ENCODE peak calls at places on chromosomes 1 and 21, in ten cellular contexts. D, C, R, K, S, G, E, O, B and M are unnamed samples.

GRCh38 chr1:236799001-236799400 is 3.9 kb downstream of the MTR start:
- DNase-seq in D (no peak), C (no peak), R (no peak), K (no peak), S (no peak), G (no peak), E (no peak), O (no peak), B (no peak), M (no peak)

GRCh38 chr1:228342627-228343210 is 63.9 kb downstream of the TRIM11 start:
- DNase-seq in D (no peak), C (peak; percentile 14), R (peak; percentile 30), K (peak; percentile 10), S (no peak), G (peak; percentile 5), E (no peak), O (no peak), B (no peak), M (no peak)

GRCh38 chr1:27179373-27179772 is 24.4 kb upstream of the SLC9A1 start:
- DNase-seq in D (peak; percentile 39), C (no peak), R (no peak), K (no peak), S (no peak), G (no peak), E (no peak), O (no peak), B (no peak), M (no peak)

GRCh38 chr1:92315766-92316413 is 17.0 kb downstream of the RPAP2 start:
- DNase-seq in D (no peak), C (no peak), R (no peak), K (no peak), S (no peak), G (no peak), E (no peak), O (no peak), B (no peak), M (no peak)

GRCh38 chr1:200323856-200324400 is 85.9 kb downstream of the ZNF281 start:
- DNase-seq in D (peak; percentile 32), C (no peak), R (no peak), K (no peak), S (no peak), G (no peak), E (no peak), O (no peak), B (no peak), M (no peak)

GRCh38 chr1:209989525-209989924 is 51.5 kb downstream of the SYT14 start:
- DNase-seq in D (peak; percentile 58), C (no peak), R (no peak), K (no peak), S (no peak), G (no peak), E (no peak), O (peak; percentile 3), B (no peak), M (no peak)

GRCh38 chr21:33997432-33997831 is 75.9 kb upstream of the MRPS6 start:
- DNase-seq in D (no peak), C (no peak), R (no peak), K (no peak), S (no peak), G (no peak), E (no peak), O (no peak), B (no peak), M (no peak)

GRCh38 chr1:24641646-24642151 is 1.4 kb upstream of the SRRM1 start:
- DNase-seq in D (peak; percentile 36), C (peak; percentile 63), R (peak; percentile 79), K (peak; percentile 35), S (peak; percentile 76), G (peak; percentile 27), E (peak; percentile 62), O (peak; percentile 45), B (no peak), M (no peak)

GRCh38 chr1:155466996-155467395 is 95.6 kb downstream of the ASH1L start:
- DNase-seq in D (peak; percentile 53), C (no peak), R (no peak), K (no peak), S (no peak), G (no peak), E (no peak), O (no peak), B (no peak), M (no peak)

GRCh38 chr1:155458111-155458510 is 104.5 kb downstream of the ASH1L start:
- DNase-seq in D (no peak), C (no peak), R (no peak), K (no peak), S (no peak), G (no peak), E (no peak), O (no peak), B (no peak), M (no peak)

GRCh38 chr1:155466617-155466972 is 96.0 kb downstream of the ASH1L start:
- DNase-seq in D (no peak), C (no peak), R (no peak), K (no peak), S (no peak), G (no peak), E (no peak), O (no peak), B (no peak), M (no peak)

GRCh38 chr1:155463865-155464264 is 98.7 kb downstream of the ASH1L start:
- DNase-seq in D (peak; percentile 79), C (no peak), R (no peak), K (no peak), S (no peak), G (no peak), E (no peak), O (no peak), B (no peak), M (no peak)
- H3K9me3 ChIP-seq in D (no peaks in the 10 kb centered on the region), C (no peaks in the 10 kb centered on the region), R (no peaks in the 10 kb centered on the region), K (no peaks in the 10 kb centered on the region), S (no peaks in the 10 kb centered on the region), G (no peaks in the 10 kb centered on the region), E (no peaks in the 10 kb centered on the region), O (no peaks in the 10 kb centered on the region), B (no peaks in the 10 kb centered on the region), M (no peaks in the 10 kb centered on the region)

DNA sequence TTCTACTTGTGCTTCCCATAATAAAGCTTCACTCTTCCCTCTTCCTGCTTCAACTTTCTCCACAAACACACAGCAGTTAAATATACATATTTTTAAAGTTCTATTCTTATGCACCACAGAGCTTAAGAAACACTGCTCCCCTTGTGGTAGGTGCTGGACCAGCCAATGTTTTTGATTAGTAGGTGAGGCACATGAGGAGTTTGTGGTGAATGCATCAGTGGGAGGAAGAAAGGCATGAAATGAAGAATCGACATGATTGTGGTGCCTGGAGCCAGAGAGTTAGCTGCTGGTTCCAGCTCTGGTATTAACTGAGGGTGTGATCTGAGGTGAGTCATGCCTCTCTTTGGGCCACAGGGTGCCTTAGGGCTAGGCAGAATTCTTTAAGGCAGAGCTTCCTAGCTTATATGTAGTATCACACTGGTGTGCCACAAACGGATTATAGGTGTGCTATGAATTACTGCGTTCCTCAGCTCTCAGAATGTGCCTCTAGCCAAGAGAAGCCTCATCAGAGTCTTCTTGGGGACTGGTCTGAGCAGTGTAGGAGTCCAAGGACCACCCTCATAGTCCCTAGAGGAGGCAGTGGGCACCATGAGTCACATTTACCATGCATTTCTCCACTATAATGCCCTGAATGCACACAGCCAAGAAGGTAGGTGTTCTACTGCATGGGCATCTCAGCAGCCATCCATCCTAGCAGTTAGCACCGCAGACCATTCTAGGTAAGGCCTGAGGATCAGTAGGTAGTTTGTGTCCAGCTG is 97.4 kb upstream of the SGIP1 start:
- DNase-seq in D (peak; percentile 45), C (no peak), R (no peak), K (no peak), S (no peak), G (no peak), E (no peak), O (peak; percentile 55), B (no peak), M (no peak)
- TF ChIP-seq CTCF in D (peak; percentile 48), C (no peak), R (no peak), K (peak; percentile 49), S (no peak), G (no peak), E (no peak), O (peak; percentile 81), B (no peak), M (no peak)

DNA sequence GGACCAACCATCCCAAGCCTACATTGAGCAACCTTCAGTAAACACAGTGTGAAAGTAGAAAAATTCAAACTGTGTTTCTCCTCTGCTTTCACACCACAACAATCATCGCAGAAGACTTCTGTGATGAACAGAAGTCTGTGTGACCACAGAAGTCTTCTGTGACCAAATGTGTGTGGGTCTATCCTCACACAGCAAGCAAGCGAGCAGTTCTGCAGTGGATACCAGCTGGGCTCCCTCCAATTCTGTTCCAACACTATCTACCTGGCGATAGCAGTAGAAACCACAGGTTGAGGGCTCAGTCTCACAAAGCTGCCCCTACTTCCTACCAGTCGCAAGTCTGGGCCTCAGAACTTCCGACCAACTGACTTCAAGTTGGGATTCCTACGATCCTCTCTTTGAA is 21.1 kb upstream of the RAP1A start:
- DNase-seq in D (no peak), C (no peak), R (no peak), K (no peak), S (no peak), G (no peak), E (no peak), O (no peak), B (no peak), M (no peak)
- H3K4me1 ChIP-seq in D (peaks cover 1% of the 10 kb centered on the region), C (peaks cover 4% of the 10 kb centered on the region), R (peaks cover 69% of the 10 kb centered on the region), K (peaks cover 24% of the 10 kb centered on the region), S (peaks cover 24% of the 10 kb centered on the region), G (peaks cover 62% of the 10 kb centered on the region), E (peaks cover 5% of the 10 kb centered on the region), O (peaks cover 74% of the 10 kb centered on the region), B (peaks cover 17% of the 10 kb centered on the region), M (peaks cover 6% of the 10 kb centered on the region)

GRCh38 chr1:69086148-69086547 is 481.6 kb upstream of the LRRC7 start:
- DNase-seq in D (no peak), C (no peak), R (no peak), K (no peak), S (no peak), G (no peak), E (no peak), O (no peak), B (no peak), M (no peak)

GRCh38 chr1:69077198-69077597 is 490.5 kb upstream of the LRRC7 start:
- DNase-seq in D (no peak), C (no peak), R (no peak), K (no peak), S (no peak), G (no peak), E (no peak), O (no peak), B (no peak), M (no peak)

GRCh38 chr1:69082312-69082711 is 485.4 kb upstream of the LRRC7 start:
- DNase-seq in D (no peak), C (no peak), R (no peak), K (no peak), S (no peak), G (no peak), E (no peak), O (no peak), B (no peak), M (no peak)

GRCh38 chr1:69077633-69078032 is 490.1 kb upstream of the LRRC7 start:
- DNase-seq in D (no peak), C (no peak), R (no peak), K (no peak), S (no peak), G (no peak), E (no peak), O (no peak), B (no peak), M (no peak)

DNA sequence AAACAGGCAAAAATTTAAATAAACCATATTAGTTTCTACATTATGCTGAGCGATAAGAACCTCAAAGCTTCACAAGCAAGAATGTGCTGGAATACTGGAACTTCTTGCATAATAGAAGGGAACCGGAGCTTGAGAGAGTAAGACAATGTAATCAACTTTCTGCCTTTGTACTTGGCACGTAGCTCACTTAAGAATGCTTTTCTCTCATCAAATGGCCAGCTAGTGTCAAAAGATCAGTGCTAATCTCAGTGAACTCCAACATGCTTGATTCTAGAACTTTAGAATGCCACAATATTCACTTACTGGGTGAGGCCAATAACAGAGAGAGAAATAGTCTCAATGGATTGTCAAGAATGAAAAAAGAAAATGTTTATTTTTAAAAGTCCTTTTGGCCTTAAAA is 486.1 kb upstream of the LRRC7 start:
- DNase-seq in D (no peak), C (no peak), R (no peak), K (no peak), S (no peak), G (no peak), E (no peak), O (no peak), B (no peak), M (no peak)
- H3K9me3 ChIP-seq in D (no peaks in the 10 kb centered on the region), C (no peaks in the 10 kb centered on the region), R (no peaks in the 10 kb centered on the region), K (no peaks in the 10 kb centered on the region), S (no peaks in the 10 kb centered on the region), G (no peaks in the 10 kb centered on the region), E (no peaks in the 10 kb centered on the region), O (no peaks in the 10 kb centered on the region), B (no peaks in the 10 kb centered on the region), M (no peaks in the 10 kb centered on the region)